ENCODE peak calls at places on chromosome 1, in five cellular contexts. R is WTC11, M is K562, A is HepG2, G is GM12878. D is an unnamed sample.
A peak's percentile ranks its signal among the peaks of the same experiment; 100 is the strongest.

GRCh38 chr1:92792340-92792782 is 7.5 kb upstream of the EVI5 start:
- DNase-seq in A (no peak), G (no peak), R (no peak), M (peak; percentile 24), D (peak; percentile 22)

GRCh38 chr1:9438431-9439073 is 100.7 kb upstream of the SLC25A33 start:
- DNase-seq in R (no peak), A (peak; percentile 91), M (no peak), G (no peak), D (peak; percentile 83)

GRCh38 chr1:246789454-246790339 is 65.5 kb downstream of the SCCPDH start:
- DNase-seq in M (no peak), A (no peak), G (no peak), R (no peak), D (no peak)

GRCh38 chr1:179815642-179816041 is 62.0 kb downstream of the TOR1AIP2 start:
- DNase-seq in M (no peak), R (no peak), G (no peak), A (no peak), D (no peak)

GRCh38 chr1:164707868-164708331 is 148.9 kb downstream of the PBX1 start:
- DNase-seq in R (no peak), G (no peak), M (no peak), A (no peak), D (peak; percentile 8)

GRCh38 chr1:23930861-23931471 is 17.8 kb upstream of the CNR2 start:
- DNase-seq in M (no peak), A (no peak), G (no peak), R (no peak), D (no peak)

GRCh38 chr1:154759196-154759595 is 110.9 kb downstream of the KCNN3 start:
- DNase-seq in R (no peak), A (no peak), M (no peak), G (no peak), D (no peak)

GRCh38 chr1:231045318-231045717 is 5.3 kb upstream of the FAM89A start:
- DNase-seq in R (no peak), A (no peak), M (no peak), G (no peak), D (no peak)

GRCh38 chr1:181630838-181631237 is 147.5 kb downstream of the CACNA1E start:
- DNase-seq in M (no peak), A (no peak), G (no peak), R (no peak), D (no peak)

GRCh38 chr1:63322944-63323865 is 838 bp downstream of the FOXD3 start:
- DNase-seq in G (no peak), R (peak; percentile 63), M (peak; percentile 26), A (no peak), D (peak; percentile 69)

GRCh38 chr1:165910764-165911421 is 83.5 kb downstream of the UCK2 start:
- DNase-seq in A (peak; percentile 90), R (no peak), G (no peak), M (no peak), D (no peak)

GRCh38 chr1:201021333-201022177 is 2.0 kb downstream of the KIF21B start:
- DNase-seq in G (no peak), A (no peak), M (no peak), R (no peak), D (no peak)

GRCh38 chr1:10816233-10816632 is 19.8 kb upstream of the CASZ1 start:
- DNase-seq in A (no peak), R (no peak), G (no peak), M (no peak), D (no peak)

GRCh38 chr1:149884433-149885363 is 14.7 kb upstream of the BOLA1 start:
- DNase-seq in A (no peak), R (no peak), M (peak; percentile 28), G (peak; percentile 48), D (no peak)

GRCh38 chr1:6785318-6785712 is at the start of gene CAMTA1:
- DNase-seq in M (no peak), A (no peak), R (no peak), G (no peak), D (no peak)
- TF ChIP-seq ESRRA in M (no peak), A (no peak), R (no peak), G (no peak), D (no peak)

DNA sequence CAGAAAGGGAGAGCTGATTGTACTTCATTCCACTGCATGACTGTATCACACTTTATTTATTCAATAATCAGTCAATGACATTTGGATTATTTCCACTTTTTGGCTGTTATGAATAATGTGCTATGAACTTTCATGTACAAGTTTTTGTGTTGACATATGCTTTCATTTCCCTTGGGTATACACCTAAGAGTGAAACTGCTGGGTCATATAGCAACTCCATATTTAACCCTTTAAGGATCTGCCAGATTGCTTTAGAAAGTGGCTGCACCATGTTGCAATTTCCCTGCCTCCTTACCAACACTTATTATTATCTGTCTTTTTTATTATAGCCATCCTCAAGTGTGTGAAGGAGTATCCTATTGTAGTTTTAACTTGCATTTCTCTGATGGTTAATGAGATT is 108.8 kb upstream of the KCNK1 start:
- DNase-seq in R (no peak), A (no peak), G (no peak), M (no peak), D (no peak)
- TF ChIP-seq ESRRA in R (no peak), A (no peak), G (no peak), M (no peak), D (no peak)

DNA sequence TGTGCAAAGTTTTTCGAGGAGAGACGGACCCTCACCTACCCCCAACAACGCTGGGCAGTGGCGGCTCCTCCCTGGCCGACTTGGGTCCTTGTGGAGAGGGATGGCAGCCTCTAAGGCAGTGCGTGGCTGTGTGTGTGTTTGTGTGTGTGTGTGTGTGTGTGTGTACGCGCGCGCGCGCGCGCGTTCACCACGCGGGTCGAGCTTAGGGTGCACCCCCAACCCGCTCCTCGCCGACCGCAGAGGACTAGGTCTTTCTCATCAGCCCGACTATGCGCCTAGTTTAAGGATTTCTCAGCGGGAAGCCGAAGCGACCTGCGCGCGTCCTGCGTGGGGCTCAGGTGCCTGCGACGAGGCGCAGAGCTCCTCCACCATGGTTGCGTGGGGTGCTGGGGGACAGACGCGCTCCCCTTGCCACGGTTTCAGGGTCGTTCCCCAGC is 940 bp downstream of the SOX13 start:
- DNase-seq in R (no peak), M (no peak), A (no peak), G (no peak), D (peak; percentile 36)
- TF ChIP-seq ESRRA in R (no peak), M (no peak), A (no peak), G (no peak), D (no peak)

GRCh38 chr1:192005976-192006375 is 152.3 kb upstream of the RGS18 start:
- DNase-seq in A (no peak), M (no peak), R (no peak), G (no peak), D (no peak)

GRCh38 chr1:192008281-192008825 is 149.9 kb upstream of the RGS18 start:
- DNase-seq in R (no peak), M (no peak), G (no peak), A (no peak), D (no peak)

GRCh38 chr1:192011525-192011924 is 146.7 kb upstream of the RGS18 start:
- DNase-seq in M (no peak), G (no peak), R (no peak), A (no peak), D (no peak)

GRCh38 chr1:192010406-192010805 is 147.9 kb upstream of the RGS18 start:
- DNase-seq in G (no peak), A (no peak), R (no peak), M (no peak), D (no peak)
- TF ChIP-seq ESRRA in G (no peak), A (no peak), R (no peak), M (no peak), D (no peak)

DNA sequence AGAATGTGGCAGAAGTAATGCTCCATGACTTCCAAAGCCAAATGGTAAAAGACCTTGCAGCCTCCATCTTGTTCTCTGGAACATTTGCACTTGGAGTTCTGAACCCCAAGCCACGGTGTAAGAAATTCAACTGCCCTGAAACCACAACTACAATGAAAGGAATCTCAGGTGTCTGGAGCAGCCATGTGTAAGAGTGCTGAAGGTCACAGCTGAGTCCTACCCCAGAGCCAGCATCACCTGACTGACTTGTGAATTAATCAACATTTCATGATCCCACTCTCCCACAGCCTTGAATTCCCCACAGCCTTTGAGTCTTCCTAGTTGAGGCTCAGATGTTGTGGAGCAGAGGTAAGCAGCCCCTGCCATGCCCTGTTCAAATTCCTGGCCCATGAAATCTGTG is 192.8 kb upstream of the CAMK1G start:
- DNase-seq in M (no peak), R (no peak), G (no peak), A (no peak), D (no peak)
- TF ChIP-seq ESRRA in M (no peak), R (no peak), G (no peak), A (no peak), D (no peak)

DNA sequence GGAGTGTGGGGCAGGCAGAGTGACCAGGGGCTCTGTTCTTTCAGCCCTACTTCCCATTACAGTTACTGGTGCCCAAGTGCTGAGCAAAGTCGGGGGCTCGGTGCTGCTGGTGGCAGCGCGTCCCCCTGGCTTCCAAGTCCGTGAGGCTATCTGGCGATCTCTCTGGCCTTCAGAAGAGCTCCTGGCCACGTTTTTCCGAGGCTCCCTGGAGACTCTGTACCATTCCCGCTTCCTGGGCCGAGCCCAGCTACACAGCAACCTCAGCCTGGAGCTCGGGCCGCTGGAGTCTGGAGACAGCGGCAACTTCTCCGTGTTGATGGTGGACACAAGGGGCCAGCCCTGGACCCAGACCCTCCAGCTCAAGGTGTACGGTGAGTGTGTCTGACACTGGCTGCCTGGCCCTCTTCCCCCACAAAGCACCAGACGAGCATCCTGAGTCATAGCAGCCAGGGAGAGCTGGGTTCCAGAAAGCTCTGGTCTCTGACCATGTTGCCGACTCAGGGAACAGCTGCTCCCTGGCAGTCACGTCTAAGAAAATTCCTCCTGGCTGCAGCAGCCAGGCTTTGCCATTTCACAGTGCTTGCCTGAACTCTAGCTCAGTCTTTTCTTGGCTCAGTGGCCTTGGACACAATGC is 3.3 kb downstream of the SLAMF8 start:
- DNase-seq in R (no peak), A (no peak), M (no peak), G (no peak), D (no peak)
- TF ChIP-seq ESRRA in R (no peak), A (no peak), M (no peak), G (no peak), D (no peak)